ENCODE peak calls at places on chromosome 14, in five cellular contexts. F is HepG2, X is WTC11, K is A549, I is K562. E is an unnamed sample.

GRCh38 chr14:80609055-80609454 is 332.5 kb downstream of the CEP128 start:
- DNase-seq in F (no peak), X (no peak), I (no peak), K (no peak), E (no peak)

GRCh38 chr14:54711812-54712211 is 144.9 kb downstream of the SAMD4A start:
- DNase-seq in K (no peak), X (no peak), I (no peak), F (no peak), E (no peak)

GRCh38 chr14:50864911-50865310 is 6.9 kb upstream of the ABHD12B start:
- DNase-seq in I (no peak), F (no peak), K (no peak), X (no peak), E (no peak)

GRCh38 chr14:58292192-58292591 is 6.2 kb upstream of the ARID4A start:
- DNase-seq in X (no peak), F (no peak), K (no peak), I (no peak), E (no peak)

GRCh38 chr14:24095196-24096068 is 1.3 kb downstream of the PCK2 start:
- DNase-seq in K (peak; percentile 62), X (peak; percentile 71), I (peak; percentile 79), F (peak; percentile 100), E (peak; percentile 92)

GRCh38 chr14:73759183-73759713 is 45.1 kb upstream of the PNMA1 start:
- DNase-seq in X (no peak), I (peak; percentile 69), F (no peak), K (no peak), E (no peak)

GRCh38 chr14:89851031-89851430 is 103.5 kb downstream of the EFCAB11 start:
- DNase-seq in I (no peak), K (no peak), F (no peak), X (no peak), E (no peak)

GRCh38 chr14:93040443-93040842 is 75.3 kb downstream of the ITPK1 start:
- DNase-seq in F (no peak), K (no peak), X (no peak), I (no peak), E (no peak)

GRCh38 chr14:104999361-104999760 is 13.8 kb downstream of the CLBA1 start:
- DNase-seq in I (no peak), K (no peak), F (no peak), X (no peak), E (no peak)

GRCh38 chr14:33580221-33580749 is 370.6 kb downstream of the EGLN3 start:
- DNase-seq in X (no peak), I (no peak), K (no peak), F (no peak), E (no peak)

GRCh38 chr14:75138492-75138891 is 11.6 kb upstream of the NEK9 start:
- DNase-seq in I (no peak), K (no peak), X (no peak), F (no peak), E (no peak)

GRCh38 chr14:96581026-96581425 is 78.8 kb downstream of the PAPOLA start:
- DNase-seq in K (no peak), X (no peak), F (no peak), I (peak; percentile 30), E (no peak)

GRCh38 chr14:84403585-84403984 is 1126.4 kb upstream of the FLRT2 start:
- DNase-seq in F (no peak), I (no peak), K (no peak), X (peak; percentile 32), E (no peak)

GRCh38 chr14:80419339-80419738 is 208.0 kb upstream of the DIO2 start:
- DNase-seq in I (no peak), X (no peak), F (no peak), K (no peak), E (no peak)

GRCh38 chr14:22448035-22448904 is 140.8 kb downstream of the DAD1 start:
- DNase-seq in K (no peak), I (no peak), X (no peak), F (no peak), E (no peak)

GRCh38 chr14:101972126-101972785 is 7.9 kb downstream of the DYNC1H1 start:
- DNase-seq in F (peak; percentile 90), K (peak; percentile 97), X (no peak), I (peak; percentile 48), E (no peak)
- TF ChIP-seq ESRRA in F (no peak), K (no peak), X (no peak), I (no peak), E (no peak)

GRCh38 chr14:61918998-61919397 is 156.8 kb downstream of the SNAPC1 start:
- DNase-seq in F (no peak), I (no peak), X (no peak), K (no peak), E (no peak)
- TF ChIP-seq ESRRA in F (no peak), I (no peak), X (no peak), K (no peak), E (no peak)

GRCh38 chr14:69616408-69616773 is 5.0 kb downstream of the SUSD6 start:
- DNase-seq in I (no peak), F (no peak), X (no peak), K (no peak), E (no peak)

GRCh38 chr14:69613312-69614073 is 2.1 kb downstream of the SUSD6 start:
- DNase-seq in I (no peak), K (no peak), X (no peak), F (no peak), E (no peak)

GRCh38 chr14:69615471-69616407 is 4.3 kb downstream of the SUSD6 start:
- DNase-seq in X (no peak), I (no peak), F (no peak), K (no peak), E (peak; percentile 97)

GRCh38 chr14:69612759-69613145 is 1.4 kb downstream of the SUSD6 start:
- DNase-seq in K (no peak), X (no peak), F (no peak), I (no peak), E (no peak)

DNA sequence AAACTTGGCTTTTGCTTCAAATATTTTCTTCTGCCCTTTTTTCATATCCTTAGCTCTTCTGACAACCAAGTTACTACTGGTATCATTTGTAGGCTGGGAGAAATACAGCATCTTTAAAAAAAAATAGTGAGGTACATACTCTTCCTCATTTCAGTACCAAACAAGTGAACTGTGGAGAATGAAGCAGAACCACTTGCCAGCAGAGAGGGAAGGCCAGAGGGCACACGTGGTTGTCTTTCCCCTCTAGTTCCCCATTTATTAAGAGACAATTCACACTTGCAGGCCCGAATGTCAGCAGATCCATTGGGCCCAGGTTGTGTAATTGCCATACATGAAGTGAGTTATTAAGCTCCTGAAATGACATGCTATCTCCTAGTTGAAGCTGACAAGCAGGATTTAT is 3.2 kb downstream of the SUSD6 start:
- DNase-seq in K (no peak), I (no peak), F (no peak), X (no peak), E (peak; percentile 84)
- TF ChIP-seq ESRRA in K (no peak), I (no peak), F (no peak), X (no peak), E (no peak)

GRCh38 chr14:103714063-103714724 is 1.1 kb downstream of the XRCC3 start:
- DNase-seq in X (no peak), I (no peak), F (no peak), K (no peak), E (no peak)

GRCh38 chr14:103716899-103717411 is 1.3 kb downstream of the ZFYVE21 start:
- DNase-seq in F (peak; percentile 11), X (no peak), I (no peak), K (no peak), E (no peak)

GRCh38 chr14:103715052-103716000 is at the start of the genes XRCC3 and ZFYVE21:
- DNase-seq in X (peak; percentile 100), F (peak; percentile 98), K (peak; percentile 99), I (peak; percentile 95), E (peak; percentile 98)

GRCh38 chr14:103718572-103718971 is 3.0 kb downstream of the ZFYVE21 start:
- DNase-seq in X (no peak), I (no peak), K (no peak), F (no peak), E (no peak)

GRCh38 chr14:103716091-103716801 is 636 bp downstream of the ZFYVE21 start:
- DNase-seq in I (peak; percentile 66), F (no peak), X (no peak), K (no peak), E (no peak)
- TF ChIP-seq ESRRA in I (no peak), F (no peak), X (no peak), K (no peak), E (no peak)

DNA sequence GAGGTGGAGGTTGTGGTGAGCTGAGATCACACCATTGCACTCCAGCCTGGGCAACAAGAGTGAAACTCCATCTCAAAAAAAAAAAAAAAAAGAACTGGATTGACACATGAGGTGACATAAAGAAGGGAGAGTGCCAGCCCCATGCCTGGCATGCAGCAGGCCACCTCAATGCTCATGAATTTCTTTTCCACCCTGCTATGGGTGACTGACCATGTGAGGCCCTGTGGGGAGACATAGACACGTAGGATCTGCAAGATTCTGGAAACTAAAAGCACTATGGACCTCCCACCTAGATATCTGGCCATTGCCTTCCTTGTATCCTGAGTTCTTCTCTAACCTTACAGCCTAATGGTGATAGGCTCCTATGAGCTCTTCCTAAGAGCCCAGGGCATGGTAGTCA is 5.6 kb upstream of the ACTN1 start:
- DNase-seq in I (no peak), K (no peak), F (no peak), X (no peak), E (no peak)
- TF ChIP-seq ESRRA in I (no peak), K (no peak), F (no peak), X (no peak), E (no peak)

GRCh38 chr14:95102678-95103039 is 54.7 kb downstream of the DICER1 start:
- DNase-seq in I (no peak), X (no peak), F (no peak), K (no peak), E (no peak)

GRCh38 chr14:95106966-95107365 is 50.4 kb downstream of the DICER1 start:
- DNase-seq in I (no peak), X (no peak), F (no peak), K (no peak), E (no peak)

GRCh38 chr14:95107711-95108110 is 49.6 kb downstream of the DICER1 start:
- DNase-seq in I (no peak), F (no peak), X (no peak), K (no peak), E (no peak)

GRCh38 chr14:95101736-95102677 is 55.3 kb downstream of the DICER1 start:
- DNase-seq in F (no peak), X (no peak), I (no peak), K (no peak), E (no peak)

DNA sequence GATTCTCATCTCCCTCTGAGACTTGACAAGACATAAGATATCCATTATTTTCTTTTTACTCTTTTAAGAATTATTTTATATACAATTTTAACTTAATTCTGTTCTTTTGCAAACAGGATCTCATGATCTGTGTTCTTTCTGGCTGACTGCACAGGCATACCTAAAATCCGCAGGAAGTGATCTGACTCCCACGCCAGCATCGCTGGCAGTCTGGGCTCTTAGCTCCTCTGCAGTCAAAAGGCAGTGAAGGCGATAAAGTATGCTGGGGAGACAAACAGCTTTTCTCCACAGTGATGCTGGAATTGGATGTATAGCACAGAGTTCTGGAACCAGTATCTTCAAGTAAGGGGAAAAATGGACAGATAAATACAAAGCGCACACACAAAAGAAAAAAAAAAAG is 52.4 kb downstream of the DICER1 start:
- DNase-seq in X (no peak), F (no peak), K (no peak), I (no peak), E (no peak)
- TF ChIP-seq ESRRA in X (no peak), F (no peak), K (no peak), I (no peak), E (no peak)

DNA sequence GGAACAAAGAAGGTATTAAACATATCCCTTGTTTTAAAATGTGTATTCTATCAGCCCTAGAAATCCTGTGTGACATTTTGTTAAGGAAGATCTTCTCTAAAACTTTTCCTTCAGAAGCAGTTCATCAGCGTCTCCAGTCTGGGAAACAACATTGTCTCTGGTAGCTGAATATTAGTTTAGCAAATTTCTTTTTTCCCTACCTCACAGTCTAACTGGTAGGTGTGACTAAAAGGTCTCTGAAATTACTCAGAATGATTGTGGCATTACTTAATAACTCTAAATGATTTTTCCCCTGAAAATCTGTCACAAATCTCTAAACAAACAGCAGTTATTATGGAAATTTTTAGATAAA is 1044.8 kb downstream of the FLRT2 start:
- DNase-seq in K (no peak), I (no peak), X (no peak), F (no peak), E (no peak)
- TF ChIP-seq ESRRA in K (no peak), I (no peak), X (no peak), F (no peak), E (no peak)

E was measured in GM12878.